ENCODE peak calls at places on chromosomes 3 and 15, in ten cellular contexts. One of them, this sample, is unnamed.

GRCh38 chr15:22884344-22884743 is 45.9 kb downstream of the NIPA2 start:
- DNase-seq in lung: no peak
- DNase-seq in brain microvascular endothelial cell: no peak
- DNase-seq in A549: no peak
- DNase-seq in lower leg skin: no peak
- DNase-seq in uterus: no peak
- DNase-seq in fibroblast of pulmonary artery: no peak
- DNase-seq in dorsolateral prefrontal cortex: no peak
- DNase-seq in astrocyte of the spinal cord: no peak
- DNase-seq in endothelial cell: no peak
- DNase-seq in this sample: no peak

GRCh38 chr3:170117134-170117533 is 64.4 kb downstream of the PHC3 start:
- DNase-seq in lung: no peak
- DNase-seq in brain microvascular endothelial cell: peak; percentile 9
- DNase-seq in A549: peak; percentile 37
- DNase-seq in lower leg skin: no peak
- DNase-seq in uterus: no peak
- DNase-seq in fibroblast of pulmonary artery: peak; percentile 20
- DNase-seq in dorsolateral prefrontal cortex: no peak
- DNase-seq in astrocyte of the spinal cord: peak; percentile 12
- DNase-seq in endothelial cell: peak; percentile 26
- DNase-seq in this sample: no peak

GRCh38 chr3:48409291-48410201 is 20.3 kb downstream of the PLXNB1 start:
- DNase-seq in lung: no peak
- DNase-seq in brain microvascular endothelial cell: no peak
- DNase-seq in A549: no peak
- DNase-seq in lower leg skin: peak; percentile 13
- DNase-seq in uterus: peak; percentile 13
- DNase-seq in fibroblast of pulmonary artery: no peak
- DNase-seq in dorsolateral prefrontal cortex: peak; percentile 5
- DNase-seq in astrocyte of the spinal cord: no peak
- DNase-seq in endothelial cell: no peak
- DNase-seq in this sample: peak; percentile 65

GRCh38 chr3:48222616-48223513 is at the start of gene CAMP:
- DNase-seq in lung: peak; percentile 79
- DNase-seq in brain microvascular endothelial cell: no peak
- DNase-seq in A549: peak; percentile 33
- DNase-seq in lower leg skin: peak; percentile 75
- DNase-seq in uterus: peak; percentile 25
- DNase-seq in fibroblast of pulmonary artery: peak; percentile 78
- DNase-seq in dorsolateral prefrontal cortex: peak; percentile 21
- DNase-seq in astrocyte of the spinal cord: peak; percentile 10
- DNase-seq in endothelial cell: no peak
- DNase-seq in this sample: peak; percentile 75

GRCh38 chr15:31214158-31214863 is 112.3 kb upstream of the KLF13 start:
- DNase-seq in lung: no peak
- DNase-seq in brain microvascular endothelial cell: no peak
- DNase-seq in A549: peak; percentile 27
- DNase-seq in lower leg skin: no peak
- DNase-seq in uterus: no peak
- DNase-seq in fibroblast of pulmonary artery: no peak
- DNase-seq in dorsolateral prefrontal cortex: no peak
- DNase-seq in astrocyte of the spinal cord: no peak
- DNase-seq in endothelial cell: no peak
- DNase-seq in this sample: no peak

GRCh38 chr15:72784233-72784876 is 797 bp upstream of the ADPGK start:
- DNase-seq in lung: peak; percentile 65
- DNase-seq in brain microvascular endothelial cell: peak; percentile 83
- DNase-seq in A549: peak; percentile 87
- DNase-seq in lower leg skin: no peak
- DNase-seq in uterus: peak; percentile 62
- DNase-seq in fibroblast of pulmonary artery: peak; percentile 91
- DNase-seq in dorsolateral prefrontal cortex: peak; percentile 65
- DNase-seq in astrocyte of the spinal cord: peak; percentile 91
- DNase-seq in endothelial cell: peak; percentile 64
- DNase-seq in this sample: no peak

GRCh38 chr3:20546636-20547035 is 360.6 kb upstream of the SGO1 start:
- DNase-seq in lung: no peak
- DNase-seq in brain microvascular endothelial cell: peak; percentile 10
- DNase-seq in A549: no peak
- DNase-seq in lower leg skin: no peak
- DNase-seq in uterus: no peak
- DNase-seq in fibroblast of pulmonary artery: peak; percentile 22
- DNase-seq in dorsolateral prefrontal cortex: no peak
- DNase-seq in astrocyte of the spinal cord: peak; percentile 12
- DNase-seq in endothelial cell: no peak
- DNase-seq in this sample: no peak

GRCh38 chr3:111481551-111481950 is 60.4 kb upstream of the CD96 start:
- DNase-seq in lung: no peak
- DNase-seq in brain microvascular endothelial cell: no peak
- DNase-seq in A549: no peak
- DNase-seq in lower leg skin: no peak
- DNase-seq in uterus: no peak
- DNase-seq in fibroblast of pulmonary artery: no peak
- DNase-seq in dorsolateral prefrontal cortex: no peak
- DNase-seq in astrocyte of the spinal cord: no peak
- DNase-seq in endothelial cell: no peak
- DNase-seq in this sample: no peak

GRCh38 chr3:152071924-152072323 is 196.8 kb upstream of the MBNL1 start:
- DNase-seq in lung: no peak
- DNase-seq in brain microvascular endothelial cell: peak; percentile 47
- DNase-seq in A549: peak; percentile 30
- DNase-seq in lower leg skin: no peak
- DNase-seq in uterus: no peak
- DNase-seq in fibroblast of pulmonary artery: peak; percentile 82
- DNase-seq in dorsolateral prefrontal cortex: no peak
- DNase-seq in astrocyte of the spinal cord: peak; percentile 59
- DNase-seq in endothelial cell: peak; percentile 3
- DNase-seq in this sample: no peak

GRCh38 chr15:37106490-37107001 is 6.2 kb upstream of the MEIS2 start:
- DNase-seq in lung: no peak
- DNase-seq in brain microvascular endothelial cell: no peak
- DNase-seq in A549: no peak
- DNase-seq in lower leg skin: no peak
- DNase-seq in uterus: peak; percentile 83
- DNase-seq in fibroblast of pulmonary artery: peak; percentile 78
- DNase-seq in dorsolateral prefrontal cortex: no peak
- DNase-seq in astrocyte of the spinal cord: peak; percentile 61
- DNase-seq in endothelial cell: peak; percentile 53
- DNase-seq in this sample: no peak

GRCh38 chr3:183339461-183340086 is 86.5 kb downstream of the B3GNT5 start:
- DNase-seq in lung: no peak
- DNase-seq in brain microvascular endothelial cell: no peak
- DNase-seq in A549: no peak
- DNase-seq in lower leg skin: no peak
- DNase-seq in uterus: no peak
- DNase-seq in fibroblast of pulmonary artery: no peak
- DNase-seq in dorsolateral prefrontal cortex: no peak
- DNase-seq in astrocyte of the spinal cord: no peak
- DNase-seq in endothelial cell: no peak
- DNase-seq in this sample: no peak

GRCh38 chr3:11118181-11118682 is 36.1 kb upstream of the HRH1 start:
- DNase-seq in lung: no peak
- DNase-seq in brain microvascular endothelial cell: peak; percentile 59
- DNase-seq in A549: no peak
- DNase-seq in lower leg skin: no peak
- DNase-seq in uterus: no peak
- DNase-seq in fibroblast of pulmonary artery: peak; percentile 50
- DNase-seq in dorsolateral prefrontal cortex: no peak
- DNase-seq in astrocyte of the spinal cord: peak; percentile 77
- DNase-seq in endothelial cell: no peak
- DNase-seq in this sample: no peak

GRCh38 chr3:58107597-58107996 is 99.4 kb downstream of the FLNB start:
- DNase-seq in lung: no peak
- DNase-seq in brain microvascular endothelial cell: no peak
- DNase-seq in A549: no peak
- DNase-seq in lower leg skin: no peak
- DNase-seq in uterus: no peak
- DNase-seq in fibroblast of pulmonary artery: no peak
- DNase-seq in dorsolateral prefrontal cortex: no peak
- DNase-seq in astrocyte of the spinal cord: no peak
- DNase-seq in endothelial cell: no peak
- DNase-seq in this sample: no peak

GRCh38 chr3:106337116-106337515 is 468.3 kb upstream of the CBLB start:
- DNase-seq in lung: no peak
- DNase-seq in brain microvascular endothelial cell: no peak
- DNase-seq in A549: no peak
- DNase-seq in lower leg skin: no peak
- DNase-seq in uterus: no peak
- DNase-seq in fibroblast of pulmonary artery: no peak
- DNase-seq in dorsolateral prefrontal cortex: no peak
- DNase-seq in astrocyte of the spinal cord: no peak
- DNase-seq in endothelial cell: no peak
- DNase-seq in this sample: no peak

GRCh38 chr3:183148056-183148455 is 14.5 kb downstream of the LAMP3 start:
- DNase-seq in lung: no peak
- DNase-seq in brain microvascular endothelial cell: peak; percentile 47
- DNase-seq in A549: no peak
- DNase-seq in lower leg skin: no peak
- DNase-seq in uterus: no peak
- DNase-seq in fibroblast of pulmonary artery: peak; percentile 77
- DNase-seq in dorsolateral prefrontal cortex: no peak
- DNase-seq in astrocyte of the spinal cord: peak; percentile 88
- DNase-seq in endothelial cell: no peak
- DNase-seq in this sample: no peak

GRCh38 chr15:29826908-29827307 is 4.6 kb upstream of the TJP1 start:
- DNase-seq in lung: no peak
- DNase-seq in brain microvascular endothelial cell: no peak
- DNase-seq in A549: no peak
- DNase-seq in lower leg skin: no peak
- DNase-seq in uterus: no peak
- DNase-seq in fibroblast of pulmonary artery: no peak
- DNase-seq in dorsolateral prefrontal cortex: no peak
- DNase-seq in astrocyte of the spinal cord: no peak
- DNase-seq in endothelial cell: no peak
- DNase-seq in this sample: no peak

GRCh38 chr3:62325896-62326295 is 47.5 kb downstream of the FEZF2 start:
- DNase-seq in lung: peak; percentile 36
- DNase-seq in brain microvascular endothelial cell: no peak
- DNase-seq in A549: peak; percentile 18
- DNase-seq in lower leg skin: no peak
- DNase-seq in uterus: no peak
- DNase-seq in fibroblast of pulmonary artery: no peak
- DNase-seq in dorsolateral prefrontal cortex: no peak
- DNase-seq in astrocyte of the spinal cord: no peak
- DNase-seq in endothelial cell: no peak
- DNase-seq in this sample: no peak

GRCh38 chr3:185325946-185326791 is 36.8 kb upstream of the MAP3K13 start:
- DNase-seq in lung: no peak
- DNase-seq in brain microvascular endothelial cell: no peak
- DNase-seq in A549: no peak
- DNase-seq in lower leg skin: no peak
- DNase-seq in uterus: no peak
- DNase-seq in fibroblast of pulmonary artery: no peak
- DNase-seq in dorsolateral prefrontal cortex: no peak
- DNase-seq in astrocyte of the spinal cord: no peak
- DNase-seq in endothelial cell: no peak
- DNase-seq in this sample: no peak

GRCh38 chr3:82927309-82928253 is 1166.1 kb upstream of the GBE1 start:
- DNase-seq in lung: no peak
- DNase-seq in brain microvascular endothelial cell: no peak
- DNase-seq in A549: peak; percentile 22
- DNase-seq in lower leg skin: no peak
- DNase-seq in uterus: no peak
- DNase-seq in fibroblast of pulmonary artery: no peak
- DNase-seq in dorsolateral prefrontal cortex: no peak
- DNase-seq in astrocyte of the spinal cord: no peak
- DNase-seq in endothelial cell: no peak
- DNase-seq in this sample: no peak

GRCh38 chr3:32685604-32686185 is 707 bp downstream of the CNOT10 start:
- DNase-seq in lung: no peak
- DNase-seq in brain microvascular endothelial cell: peak; percentile 14
- DNase-seq in A549: peak; percentile 30
- DNase-seq in lower leg skin: peak; percentile 15
- DNase-seq in uterus: no peak
- DNase-seq in fibroblast of pulmonary artery: peak; percentile 36
- DNase-seq in dorsolateral prefrontal cortex: no peak
- DNase-seq in astrocyte of the spinal cord: peak; percentile 26
- DNase-seq in endothelial cell: no peak
- DNase-seq in this sample: no peak
- TF ChIP-seq CTCF in lung: no peak
- TF ChIP-seq CTCF in brain microvascular endothelial cell: no peak
- TF ChIP-seq CTCF in A549: no peak
- TF ChIP-seq CTCF in lower leg skin: no peak
- TF ChIP-seq CTCF in uterus: no peak
- TF ChIP-seq CTCF in fibroblast of pulmonary artery: no peak
- TF ChIP-seq CTCF in dorsolateral prefrontal cortex: no peak
- TF ChIP-seq CTCF in astrocyte of the spinal cord: no peak
- TF ChIP-seq CTCF in endothelial cell: no peak
- TF ChIP-seq CTCF in this sample: no peak

GRCh38 chr15:64095795-64096485 is at the start of gene SNX1:
- DNase-seq in lung: peak; percentile 94
- DNase-seq in brain microvascular endothelial cell: peak; percentile 93
- DNase-seq in A549: peak; percentile 95
- DNase-seq in lower leg skin: peak; percentile 94
- DNase-seq in uterus: peak; percentile 94
- DNase-seq in fibroblast of pulmonary artery: peak; percentile 96
- DNase-seq in dorsolateral prefrontal cortex: peak; percentile 96
- DNase-seq in astrocyte of the spinal cord: peak; percentile 95
- DNase-seq in endothelial cell: peak; percentile 96
- DNase-seq in this sample: peak; percentile 96
- TF ChIP-seq CTCF in lung: no peak
- TF ChIP-seq CTCF in brain microvascular endothelial cell: no peak
- TF ChIP-seq CTCF in A549: no peak
- TF ChIP-seq CTCF in lower leg skin: no peak
- TF ChIP-seq CTCF in uterus: no peak
- TF ChIP-seq CTCF in fibroblast of pulmonary artery: no peak
- TF ChIP-seq CTCF in dorsolateral prefrontal cortex: no peak
- TF ChIP-seq CTCF in astrocyte of the spinal cord: no peak
- TF ChIP-seq CTCF in endothelial cell: no peak
- TF ChIP-seq CTCF in this sample: peak; percentile 51

GRCh38 chr3:27943106-27943505 is 221.0 kb upstream of the EOMES start:
- DNase-seq in lung: no peak
- DNase-seq in brain microvascular endothelial cell: no peak
- DNase-seq in A549: peak; percentile 36
- DNase-seq in lower leg skin: no peak
- DNase-seq in uterus: no peak
- DNase-seq in fibroblast of pulmonary artery: peak; percentile 19
- DNase-seq in dorsolateral prefrontal cortex: no peak
- DNase-seq in astrocyte of the spinal cord: no peak
- DNase-seq in endothelial cell: peak; percentile 40
- DNase-seq in this sample: no peak
- TF ChIP-seq CTCF in lung: no peak
- TF ChIP-seq CTCF in brain microvascular endothelial cell: peak; percentile 36
- TF ChIP-seq CTCF in A549: peak; percentile 22
- TF ChIP-seq CTCF in lower leg skin: no peak
- TF ChIP-seq CTCF in uterus: no peak
- TF ChIP-seq CTCF in fibroblast of pulmonary artery: peak; percentile 41
- TF ChIP-seq CTCF in dorsolateral prefrontal cortex: no peak
- TF ChIP-seq CTCF in astrocyte of the spinal cord: peak; percentile 33
- TF ChIP-seq CTCF in endothelial cell: peak; percentile 14
- TF ChIP-seq CTCF in this sample: peak; percentile 56

DNA sequence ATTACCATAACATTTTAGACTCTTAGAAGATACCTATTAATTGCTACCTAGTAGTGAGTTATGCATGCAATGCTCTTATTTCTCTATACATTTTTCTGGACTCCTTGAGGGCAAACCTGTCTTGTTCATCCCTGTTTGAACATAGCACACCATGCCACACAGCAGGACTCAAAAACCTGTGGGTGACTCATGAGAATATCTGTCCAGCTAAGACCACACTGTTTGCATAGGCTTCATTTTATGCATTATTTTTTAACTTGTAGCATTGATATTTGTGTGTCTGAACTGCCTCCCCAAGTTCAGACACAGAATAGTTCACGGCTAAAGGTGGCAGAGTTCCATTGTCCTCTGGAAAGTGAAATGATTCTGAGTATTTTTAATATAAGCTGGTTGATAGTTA is 1.8 kb downstream of the LMCD1 start:
- DNase-seq in lung: no peak
- DNase-seq in brain microvascular endothelial cell: no peak
- DNase-seq in A549: peak; percentile 57
- DNase-seq in lower leg skin: no peak
- DNase-seq in uterus: no peak
- DNase-seq in fibroblast of pulmonary artery: no peak
- DNase-seq in dorsolateral prefrontal cortex: no peak
- DNase-seq in astrocyte of the spinal cord: peak; percentile 74
- DNase-seq in endothelial cell: no peak
- DNase-seq in this sample: no peak
- TF ChIP-seq CTCF in lung: no peak
- TF ChIP-seq CTCF in brain microvascular endothelial cell: no peak
- TF ChIP-seq CTCF in A549: no peak
- TF ChIP-seq CTCF in lower leg skin: no peak
- TF ChIP-seq CTCF in uterus: no peak
- TF ChIP-seq CTCF in fibroblast of pulmonary artery: no peak
- TF ChIP-seq CTCF in dorsolateral prefrontal cortex: no peak
- TF ChIP-seq CTCF in astrocyte of the spinal cord: no peak
- TF ChIP-seq CTCF in endothelial cell: no peak
- TF ChIP-seq CTCF in this sample: no peak